ENCODE peak calls at places on chromosomes 12 and 14, in eight cellular contexts. P is bronchial epithelial cell, L is fibroblast of the aortic adventitia, K is OCI-LY7, N is endothelial cell, A is IMR-90, R is fibroblast of pulmonary artery, E is tibial artery. S is an unnamed sample.

GRCh38 chr14:25431211-25432076 is 381.5 kb upstream of the STXBP6 start:
- DNase-seq in P (peak; percentile 1), L (no peak), K (peak; percentile 5), N (peak; percentile 66), A (no peak), R (peak; percentile 1), E (no peak), S (peak; percentile 25)

GRCh38 chr12:108333898-108334699 is 5.0 kb downstream of the CMKLR1 start:
- DNase-seq in P (peak; percentile 55), L (no peak), K (no peak), N (no peak), A (peak; percentile 15), R (peak; percentile 57), E (no peak), S (no peak)

GRCh38 chr14:24465369-24465768 is 22.8 kb upstream of the SDR39U1 start:
- DNase-seq in P (no peak), L (no peak), K (no peak), N (no peak), A (no peak), R (no peak), E (no peak), S (no peak)

GRCh38 chr12:53948650-53949593 is 5.8 kb upstream of the HOXC12 start:
- DNase-seq in P (no peak), L (no peak), K (no peak), N (no peak), A (no peak), R (no peak), E (no peak), S (no peak)

GRCh38 chr12:111773801-111774551 is 7.2 kb downstream of the ALDH2 start:
- DNase-seq in P (peak; percentile 90), L (peak; percentile 97), K (no peak), N (no peak), A (peak; percentile 97), R (peak; percentile 93), E (peak; percentile 89), S (no peak)

GRCh38 chr14:96629558-96630222 is 127.5 kb downstream of the PAPOLA start:
- DNase-seq in P (no peak), L (no peak), K (no peak), N (no peak), A (no peak), R (no peak), E (no peak), S (peak; percentile 6)

GRCh38 chr12:105705765-105706164 is 375.3 kb downstream of the C12orf75 start:
- DNase-seq in P (peak; percentile 58), L (peak; percentile 80), K (peak; percentile 29), N (peak; percentile 56), A (peak; percentile 67), R (peak; percentile 86), E (peak; percentile 45), S (no peak)

GRCh38 chr12:123069436-123070266 is 81.2 kb downstream of the PITPNM2 start:
- DNase-seq in P (no peak), L (no peak), K (no peak), N (no peak), A (no peak), R (no peak), E (no peak), S (no peak)

GRCh38 chr12:127509066-127509778 is 757.7 kb upstream of the TMEM132C start:
- DNase-seq in P (no peak), L (peak; percentile 52), K (no peak), N (no peak), A (peak; percentile 89), R (peak; percentile 13), E (no peak), S (no peak)

GRCh38 chr14:66401447-66402095 is 84.6 kb upstream of the CCDC196 start:
- DNase-seq in P (no peak), L (peak; percentile 4), K (no peak), N (no peak), A (no peak), R (peak; percentile 36), E (no peak), S (no peak)

GRCh38 chr12:132261328-132262138 is 67.9 kb downstream of the GALNT9 start:
- DNase-seq in P (no peak), L (no peak), K (no peak), N (no peak), A (no peak), R (no peak), E (no peak), S (no peak)

GRCh38 chr12:75986001-75986739 is 45.4 kb downstream of the PHLDA1 start:
- DNase-seq in P (no peak), L (no peak), K (peak; percentile 32), N (no peak), A (peak; percentile 25), R (no peak), E (no peak), S (no peak)

GRCh38 chr12:53042607-53043454 is 7.0 kb upstream of the TNS2 start:
- DNase-seq in P (no peak), L (no peak), K (no peak), N (no peak), A (no peak), R (no peak), E (no peak), S (no peak)

GRCh38 chr12:9252256-9252655 is 44.1 kb upstream of the PZP start:
- DNase-seq in P (no peak), L (no peak), K (no peak), N (no peak), A (no peak), R (no peak), E (no peak), S (no peak)

GRCh38 chr12:94228488-94228907 is 80.1 kb downstream of the PLXNC1 start:
- DNase-seq in P (no peak), L (no peak), K (no peak), N (no peak), A (no peak), R (no peak), E (no peak), S (no peak)

GRCh38 chr14:103854822-103855733 is 7.7 kb upstream of the PPP1R13B start:
- DNase-seq in P (peak; percentile 33), L (no peak), K (no peak), N (peak; percentile 61), A (no peak), R (no peak), E (no peak), S (peak; percentile 52)

DNA sequence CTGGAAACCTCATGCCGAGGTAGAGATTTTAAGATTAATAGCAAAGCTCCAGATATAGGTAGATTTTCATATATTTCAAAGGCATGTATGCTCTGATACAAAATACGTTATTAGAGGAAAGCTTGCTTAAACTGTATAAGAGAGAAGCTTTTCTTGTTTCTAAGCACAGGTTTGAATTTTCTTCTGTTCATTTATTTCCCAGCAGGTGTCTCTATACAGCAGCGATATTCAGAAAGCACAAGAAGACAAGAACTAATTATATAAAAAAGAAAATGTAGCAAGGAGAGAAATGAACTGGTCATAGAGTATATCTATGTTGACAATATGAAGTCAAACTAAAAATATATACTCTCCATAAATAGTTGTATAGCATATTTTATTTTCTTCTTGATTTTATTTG is 307.4 kb upstream of the NOVA1 start:
- DNase-seq in P (peak; percentile 1), L (no peak), K (no peak), N (no peak), A (no peak), R (no peak), E (no peak), S (no peak)
- TF ChIP-seq CTCF in P (no peak), L (no peak), K (no peak), N (no peak), A (no peak), R (no peak), E (no peak), S (peak; percentile 15)

GRCh38 chr14:34179723-34180122 is 228.8 kb upstream of the EGLN3 start:
- DNase-seq in P (no peak), L (no peak), K (no peak), N (no peak), A (no peak), R (no peak), E (no peak), S (no peak)
- TF ChIP-seq CTCF in P (no peak), L (no peak), K (no peak), N (no peak), A (no peak), R (no peak), E (no peak), S (no peak)

GRCh38 chr14:63544641-63545234 is 1.6 kb upstream of the PPP2R5E start:
- DNase-seq in P (no peak), L (peak; percentile 63), K (peak; percentile 43), N (no peak), A (peak; percentile 41), R (peak; percentile 55), E (no peak), S (no peak)
- TF ChIP-seq CTCF in P (peak; percentile 15), L (peak; percentile 78), K (peak; percentile 77), N (no peak), A (peak; percentile 54), R (peak; percentile 70), E (peak; percentile 37), S (no peak)

GRCh38 chr12:102992297-102992696 is 34.8 kb downstream of the ASCL1 start:
- DNase-seq in P (no peak), L (no peak), K (no peak), N (no peak), A (no peak), R (no peak), E (no peak), S (no peak)
- TF ChIP-seq CTCF in P (no peak), L (no peak), K (no peak), N (no peak), A (no peak), R (no peak), E (no peak), S (no peak)

GRCh38 chr12:14936224-14936861 is 2.0 kb downstream of the ERP27 start:
- DNase-seq in P (peak; percentile 44), L (no peak), K (no peak), N (peak; percentile 41), A (no peak), R (no peak), E (no peak), S (no peak)

GRCh38 chr12:14937014-14937413 is 1.3 kb downstream of the ERP27 start:
- DNase-seq in P (no peak), L (no peak), K (no peak), N (no peak), A (no peak), R (peak; percentile 34), E (no peak), S (no peak)

GRCh38 chr12:14935031-14935430 is 3.3 kb downstream of the ERP27 start:
- DNase-seq in P (no peak), L (no peak), K (no peak), N (no peak), A (no peak), R (no peak), E (no peak), S (no peak)

GRCh38 chr12:14938301-14938700 is at the start of gene ERP27:
- DNase-seq in P (no peak), L (no peak), K (no peak), N (no peak), A (no peak), R (no peak), E (no peak), S (no peak)

DNA sequence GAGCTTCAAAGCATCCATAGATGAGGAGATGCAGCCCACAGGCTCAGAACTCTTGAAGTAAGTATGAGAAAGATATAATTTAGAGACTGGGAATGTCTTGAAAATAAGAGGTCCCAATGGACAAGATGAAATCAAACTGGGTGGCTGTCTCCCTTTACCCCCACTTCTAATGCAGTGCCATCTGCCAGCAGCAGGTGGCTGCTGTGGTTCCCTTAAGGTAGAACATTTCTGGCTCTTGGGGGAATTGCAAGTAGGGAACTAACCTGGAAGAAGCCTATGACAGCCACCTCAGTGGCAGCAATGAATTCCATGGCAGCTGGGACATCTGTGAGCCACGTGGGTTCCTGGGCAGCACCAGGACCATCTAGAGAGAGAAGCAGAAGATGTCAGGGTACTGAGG is 648 bp downstream of the ERP27 start:
- DNase-seq in P (no peak), L (no peak), K (no peak), N (no peak), A (no peak), R (no peak), E (no peak), S (no peak)
- TF ChIP-seq CTCF in P (no peak), L (no peak), K (peak; percentile 70), N (peak; percentile 36), A (peak; percentile 8), R (peak; percentile 15), E (no peak), S (peak; percentile 22)

S was measured in progenitor cell of endocrine pancreas.